ENCODE peak calls at places on chromosome 12, in ten cellular contexts. One of them, this sample, is unnamed.

GRCh38 chr12:103523771-103524170 is 28.0 kb upstream of the C12orf42 start:
- DNase-seq in posterior cingulate gyrus: no peak
- DNase-seq in nephron progenitor cell: no peak
- DNase-seq in AG20443: no peak
- DNase-seq in WERI-Rb-1: peak
- DNase-seq in cardiac fibroblast: no peak
- DNase-seq in stimulated activated CD4-positive, alpha-beta T cell treated with anti-CD3 and anti-CD28 coated beads, Interleukin-1b, Interleukin-23, amount 100 ng/mL, for 1 hour: no peak
- DNase-seq in right cardiac atrium: no peak
- DNase-seq in mesothelial cell of epicardium: no peak
- DNase-seq in mesendoderm: no peak
- DNase-seq in this sample: no peak

GRCh38 chr12:16766736-16767135 is 160.8 kb upstream of the LMO3 start:
- DNase-seq in posterior cingulate gyrus: no peak
- DNase-seq in nephron progenitor cell: no peak
- DNase-seq in AG20443: no peak
- DNase-seq in WERI-Rb-1: no peak
- DNase-seq in cardiac fibroblast: no peak
- DNase-seq in stimulated activated CD4-positive, alpha-beta T cell treated with anti-CD3 and anti-CD28 coated beads, Interleukin-1b, Interleukin-23, amount 100 ng/mL, for 1 hour: no peak
- DNase-seq in right cardiac atrium: no peak
- DNase-seq in mesothelial cell of epicardium: no peak
- DNase-seq in mesendoderm: no peak
- DNase-seq in this sample: no peak

GRCh38 chr12:73274972-73275371 is 1002.8 kb downstream of the TRHDE start:
- DNase-seq in posterior cingulate gyrus: no peak
- DNase-seq in nephron progenitor cell: no peak
- DNase-seq in AG20443: no peak
- DNase-seq in WERI-Rb-1: no peak
- DNase-seq in cardiac fibroblast: no peak
- DNase-seq in stimulated activated CD4-positive, alpha-beta T cell treated with anti-CD3 and anti-CD28 coated beads, Interleukin-1b, Interleukin-23, amount 100 ng/mL, for 1 hour: no peak
- DNase-seq in right cardiac atrium: no peak
- DNase-seq in mesothelial cell of epicardium: no peak
- DNase-seq in mesendoderm: peak
- DNase-seq in this sample: no peak

GRCh38 chr12:117836999-117837736 is 131.6 kb downstream of the KSR2 start:
- DNase-seq in posterior cingulate gyrus: peak
- DNase-seq in nephron progenitor cell: peak
- DNase-seq in AG20443: peak
- DNase-seq in WERI-Rb-1: peak
- DNase-seq in cardiac fibroblast: peak
- DNase-seq in stimulated activated CD4-positive, alpha-beta T cell treated with anti-CD3 and anti-CD28 coated beads, Interleukin-1b, Interleukin-23, amount 100 ng/mL, for 1 hour: peak
- DNase-seq in right cardiac atrium: peak
- DNase-seq in mesothelial cell of epicardium: peak
- DNase-seq in mesendoderm: peak
- DNase-seq in this sample: peak

GRCh38 chr12:75979181-75979580 is 52.4 kb downstream of the PHLDA1 start:
- DNase-seq in posterior cingulate gyrus: no peak
- DNase-seq in nephron progenitor cell: no peak
- DNase-seq in AG20443: no peak
- DNase-seq in WERI-Rb-1: no peak
- DNase-seq in cardiac fibroblast: peak
- DNase-seq in stimulated activated CD4-positive, alpha-beta T cell treated with anti-CD3 and anti-CD28 coated beads, Interleukin-1b, Interleukin-23, amount 100 ng/mL, for 1 hour: peak
- DNase-seq in right cardiac atrium: no peak
- DNase-seq in mesothelial cell of epicardium: no peak
- DNase-seq in mesendoderm: no peak
- DNase-seq in this sample: no peak

GRCh38 chr12:124730455-124730932 is 133.2 kb downstream of the SCARB1 start:
- DNase-seq in posterior cingulate gyrus: no peak
- DNase-seq in nephron progenitor cell: no peak
- DNase-seq in AG20443: no peak
- DNase-seq in WERI-Rb-1: no peak
- DNase-seq in cardiac fibroblast: peak
- DNase-seq in stimulated activated CD4-positive, alpha-beta T cell treated with anti-CD3 and anti-CD28 coated beads, Interleukin-1b, Interleukin-23, amount 100 ng/mL, for 1 hour: no peak
- DNase-seq in right cardiac atrium: peak
- DNase-seq in mesothelial cell of epicardium: peak
- DNase-seq in mesendoderm: no peak
- DNase-seq in this sample: no peak

GRCh38 chr12:49930515-49931288 is 19.8 kb upstream of the AQP2 start:
- DNase-seq in posterior cingulate gyrus: no peak
- DNase-seq in nephron progenitor cell: no peak
- DNase-seq in AG20443: peak
- DNase-seq in WERI-Rb-1: no peak
- DNase-seq in cardiac fibroblast: peak
- DNase-seq in stimulated activated CD4-positive, alpha-beta T cell treated with anti-CD3 and anti-CD28 coated beads, Interleukin-1b, Interleukin-23, amount 100 ng/mL, for 1 hour: no peak
- DNase-seq in right cardiac atrium: no peak
- DNase-seq in mesothelial cell of epicardium: no peak
- DNase-seq in mesendoderm: no peak
- DNase-seq in this sample: no peak

GRCh38 chr12:10082057-10082874 is 16.5 kb downstream of the CLEC1A start:
- DNase-seq in posterior cingulate gyrus: no peak
- DNase-seq in nephron progenitor cell: no peak
- DNase-seq in AG20443: no peak
- DNase-seq in WERI-Rb-1: peak
- DNase-seq in cardiac fibroblast: no peak
- DNase-seq in stimulated activated CD4-positive, alpha-beta T cell treated with anti-CD3 and anti-CD28 coated beads, Interleukin-1b, Interleukin-23, amount 100 ng/mL, for 1 hour: no peak
- DNase-seq in right cardiac atrium: no peak
- DNase-seq in mesothelial cell of epicardium: no peak
- DNase-seq in mesendoderm: no peak
- DNase-seq in this sample: no peak

GRCh38 chr12:2229661-2230539 is 177.1 kb downstream of the CACNA1C start:
- DNase-seq in posterior cingulate gyrus: no peak
- DNase-seq in nephron progenitor cell: no peak
- DNase-seq in AG20443: no peak
- DNase-seq in WERI-Rb-1: no peak
- DNase-seq in cardiac fibroblast: no peak
- DNase-seq in stimulated activated CD4-positive, alpha-beta T cell treated with anti-CD3 and anti-CD28 coated beads, Interleukin-1b, Interleukin-23, amount 100 ng/mL, for 1 hour: no peak
- DNase-seq in right cardiac atrium: peak
- DNase-seq in mesothelial cell of epicardium: no peak
- DNase-seq in mesendoderm: peak
- DNase-seq in this sample: no peak